ENCODE peak calls at places on chromosomes 11 and 22, in five cellular contexts. K is CD8-positive, alpha-beta T cell; U is neuronal stem cell; W is spleen; S is SJSA1. B is an unnamed sample. For H3K9me3, the result is how much of the 10 kb centered on the place peaks cover.

GRCh38 chr22:44204937-44205712 is 24.4 kb downstream of the PARVG start:
- DNase-seq in K (no peak), U (no peak), W (no peak), S (no peak), B (no peak)

GRCh38 chr22:38230108-38230825 is 28.5 kb downstream of the MAFF start:
- DNase-seq in K (no peak), U (no peak), W (no peak), S (no peak), B (peak)

GRCh38 chr22:32777997-32778396 is 23.5 kb upstream of the TIMP3 start:
- DNase-seq in K (no peak), U (no peak), W (no peak), S (no peak), B (peak)

GRCh38 chr11:95563859-95564258 is 225.7 kb downstream of the FAM76B start:
- DNase-seq in K (no peak), U (no peak), W (no peak), S (no peak), B (no peak)

GRCh38 chr11:34749666-34750659 is 129.1 kb downstream of the EHF start:
- DNase-seq in K (no peak), U (no peak), W (no peak), S (no peak), B (no peak)

GRCh38 chr22:48622891-48623545 is 1204.7 kb downstream of the BRD1 start:
- DNase-seq in K (no peak), U (no peak), W (no peak), S (no peak), B (no peak)

GRCh38 chr22:36470162-36470993 is 11.1 kb downstream of the TXN2 start:
- DNase-seq in K (peak), U (peak), W (peak), S (peak), B (peak)

GRCh38 chr11:39236916-39237315 is 2222.5 kb downstream of the LRRC4C start:
- DNase-seq in K (no peak), U (peak), W (no peak), S (no peak), B (no peak)

GRCh38 chr11:57530215-57530595 is 349 bp downstream of the TIMM10 start:
- DNase-seq in K (no peak), U (no peak), W (peak), S (no peak), B (no peak)

GRCh38 chr11:116224889-116225200 is 547.9 kb downstream of the BUD13 start:
- DNase-seq in K (no peak), U (no peak), W (no peak), S (no peak), B (no peak)

GRCh38 chr22:25364281-25364680 is 144.8 kb downstream of the CRYBB2 start:
- DNase-seq in K (no peak), U (no peak), W (peak), S (no peak), B (no peak)

GRCh38 chr11:130801287-130802146 is 114.8 kb downstream of the SNX19 start:
- DNase-seq in K (no peak), U (no peak), W (no peak), S (peak), B (no peak)

GRCh38 chr11:34509336-34509902 is 4.2 kb downstream of the ELF5 start:
- DNase-seq in K (no peak), U (no peak), W (no peak), S (no peak), B (peak)

GRCh38 chr11:26930518-26931247 is 63.2 kb upstream of the FIBIN start:
- DNase-seq in K (no peak), U (no peak), W (no peak), S (no peak), B (no peak)

GRCh38 chr22:46547179-46547882 is 9.9 kb upstream of the CELSR1 start:
- DNase-seq in K (no peak), U (no peak), W (peak), S (peak), B (peak)

GRCh38 chr11:3962406-3962840 is 107.0 kb downstream of the STIM1 start:
- DNase-seq in K (no peak), U (no peak), W (no peak), S (peak), B (no peak)

GRCh38 chr11:59755701-59756495 is 722 bp downstream of the STX3 start:
- DNase-seq in K (no peak), U (peak), W (peak), S (peak), B (peak)

GRCh38 chr11:73187854-73188253 is 30.2 kb upstream of the P2RY2 start:
- DNase-seq in K (no peak), U (no peak), W (no peak), S (no peak), B (no peak)

GRCh38 chr11:85029964-85030363 is 597.2 kb downstream of the DLG2 start:
- DNase-seq in K (no peak), U (no peak), W (no peak), S (no peak), B (no peak)

GRCh38 chr11:69374110-69374981 is 80.4 kb downstream of the MYEOV start:
- DNase-seq in K (no peak), U (no peak), W (peak), S (no peak), B (peak)

GRCh38 chr11:71098776-71099175 is 153.6 kb downstream of the SHANK2 start:
- DNase-seq in K (no peak), U (no peak), W (no peak), S (no peak), B (no peak)

GRCh38 chr11:75233688-75234295 is 6.8 kb upstream of the TPBGL start:
- DNase-seq in K (no peak), U (peak), W (no peak), S (peak), B (no peak)

GRCh38 chr11:71240865-71241691 is 11.3 kb downstream of the SHANK2 start:
- DNase-seq in K (no peak), U (no peak), W (peak), S (peak), B (no peak)

GRCh38 chr11:3108183-3108721 is 51.0 kb upstream of the CARS1 start:
- DNase-seq in K (no peak), U (no peak), W (peak), S (no peak), B (no peak)

GRCh38 chr11:93054279-93054678 is 84.8 kb downstream of the MTNR1B start:
- DNase-seq in K (no peak), U (no peak), W (no peak), S (peak), B (no peak)

GRCh38 chr22:45696227-45696626 is 24.6 kb downstream of the ATXN10 start:
- DNase-seq in K (no peak), U (no peak), W (no peak), S (no peak), B (no peak)

GRCh38 chr11:71082454-71082853 is 169.9 kb downstream of the SHANK2 start:
- DNase-seq in K (no peak), U (no peak), W (no peak), S (no peak), B (no peak)

GRCh38 chr11:108947654-108948570 is 283.0 kb downstream of the DDX10 start:
- DNase-seq in K (no peak), U (no peak), W (no peak), S (no peak), B (no peak)

GRCh38 chr22:19983701-19984100 is 32.9 kb downstream of the ARVCF start:
- DNase-seq in K (no peak), U (no peak), W (peak), S (no peak), B (no peak)

GRCh38 chr11:68137833-68138232 is 16.6 kb upstream of the CHKA start:
- DNase-seq in K (no peak), U (no peak), W (no peak), S (no peak), B (no peak)

GRCh38 chr11:30774451-30774850 is 188.3 kb upstream of the MPPED2 start:
- DNase-seq in K (no peak), U (peak), W (no peak), S (no peak), B (no peak)

GRCh38 chr22:48492371-48493320 is 1335.0 kb downstream of the BRD1 start:
- DNase-seq in K (no peak), U (peak), W (peak), S (peak), B (peak)

DNA sequence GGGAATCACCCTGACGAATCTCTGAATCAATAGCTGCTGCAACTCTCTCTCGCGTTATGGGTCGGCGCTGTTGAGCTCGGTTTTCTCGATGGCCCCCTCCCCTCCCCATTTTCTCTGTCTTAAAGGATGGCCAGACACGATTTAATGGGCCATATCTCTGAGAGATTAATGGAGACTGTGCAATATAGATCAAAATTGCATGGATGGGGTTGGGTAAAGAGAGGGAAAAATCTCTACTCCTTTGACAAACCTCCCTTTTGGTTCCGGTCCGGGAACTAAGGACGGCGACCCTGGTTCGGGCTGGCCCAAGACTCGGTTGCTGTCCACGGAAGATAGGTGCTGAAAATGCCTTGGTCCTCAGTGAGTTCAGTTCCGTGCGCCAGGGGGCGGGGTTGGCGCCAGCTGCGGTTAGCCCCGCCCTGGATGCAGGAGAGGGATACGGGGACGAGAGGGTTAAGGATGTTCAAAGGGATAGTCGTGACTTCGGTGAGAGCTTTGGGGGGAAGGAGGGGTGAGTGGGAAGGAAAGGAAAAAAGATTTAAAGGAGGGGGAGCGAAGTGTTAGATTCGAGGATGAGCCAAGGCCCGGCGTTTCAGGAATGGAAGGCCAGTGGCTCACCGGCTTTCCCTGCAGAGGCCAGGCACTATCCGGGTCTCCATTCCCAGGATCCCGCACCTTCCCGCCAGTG is 103.6 kb upstream of the HSD17B12 start:
- DNase-seq in K (no peak), U (peak), W (no peak), S (no peak), B (peak)
- H3K4me3 ChIP-seq in K (no peak), U (no peak), W (no peak), S (no peak), B (peak)

GRCh38 chr11:66035653-66036333 is 9.5 kb upstream of the CATSPER1 start:
- DNase-seq in K (no peak), U (no peak), W (no peak), S (no peak), B (no peak)

GRCh38 chr11:66037327-66037726 is 11.0 kb upstream of the CATSPER1 start:
- DNase-seq in K (no peak), U (no peak), W (no peak), S (no peak), B (no peak)

GRCh38 chr11:66036334-66036710 is 10.0 kb upstream of the CATSPER1 start:
- DNase-seq in K (no peak), U (no peak), W (no peak), S (no peak), B (no peak)

GRCh38 chr11:66032962-66033735 is 6.9 kb upstream of the CATSPER1 start:
- DNase-seq in K (no peak), U (no peak), W (no peak), S (no peak), B (no peak)
- H3K9me3 ChIP-seq in K (under half), U (under half), W (under half), S (under half), B (under half)

GRCh38 chr11:10655931-10656576 is 37.5 kb downstream of the IRAG1 start:
- DNase-seq in K (no peak), U (no peak), W (no peak), S (no peak), B (no peak)
- H3K4me3 ChIP-seq in K (no peak), U (no peak), W (no peak), S (no peak), B (no peak)

DNA sequence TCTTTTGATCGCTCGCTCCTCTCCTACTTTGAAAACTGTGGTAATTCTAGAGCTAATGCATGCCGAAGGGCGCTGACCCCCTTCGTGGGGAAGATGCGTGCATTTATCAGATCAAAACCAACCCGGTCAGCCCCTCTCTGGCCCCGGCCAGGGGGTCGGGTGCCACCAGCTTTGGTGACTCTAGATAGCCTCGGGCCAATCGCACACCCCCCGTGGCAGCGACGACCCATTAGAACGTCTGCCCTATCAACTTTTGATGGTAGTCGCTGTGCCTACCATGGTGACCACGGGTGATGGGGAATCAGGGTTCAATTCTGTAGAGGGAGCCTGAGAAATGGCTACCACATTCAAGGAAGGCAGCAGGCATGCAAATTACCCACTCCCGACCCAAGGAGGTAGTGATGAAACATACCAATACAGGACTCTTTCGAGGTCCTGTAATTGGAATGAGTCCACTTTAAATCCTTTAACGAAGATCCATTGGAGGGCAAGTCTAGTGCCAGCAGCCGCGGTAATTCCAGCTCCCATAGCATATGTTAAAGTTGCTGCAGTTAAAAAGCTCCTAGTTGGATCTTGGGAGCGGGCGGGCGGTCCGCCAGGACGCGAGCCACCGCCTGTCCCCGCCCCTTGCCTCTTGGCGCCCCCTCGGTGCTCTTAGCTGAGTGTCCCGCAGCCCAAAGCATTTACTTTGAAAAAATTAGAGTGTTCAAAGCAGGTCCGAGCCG is 3898.2 kb upstream of the OR11H1 start:
- DNase-seq in K (no peak), U (no peak), W (peak), S (no peak), B (no peak)
- H3K9me3 ChIP-seq in K (under half), U (under half), W (half or more), S (under half), B (under half)